ENCODE peak calls at places on chromosomes 1 and 21, in seven cellular contexts. I, T, F, J, Q, P and K are unnamed samples.

GRCh38 chr1:216960716-216961115 is 237.5 kb upstream of the ESRRG start:
- DNase-seq in I (no peak), T (no peak), F (no peak), J (no peak), Q (no peak), P (no peak), K (peak)

GRCh38 chr1:63323866-63324778 is 1.8 kb downstream of the FOXD3 start:
- DNase-seq in I (no peak), T (no peak), F (no peak), J (no peak), Q (no peak), P (no peak), K (no peak)

GRCh38 chr21:31351438-31351837 is 7.4 kb upstream of the TIAM1 start:
- DNase-seq in I (no peak), T (no peak), F (no peak), J (no peak), Q (no peak), P (no peak), K (peak)

GRCh38 chr1:61956012-61956645 is 213.8 kb downstream of the PATJ start:
- DNase-seq in I (no peak), T (no peak), F (no peak), J (no peak), Q (no peak), P (no peak), K (no peak)

GRCh38 chr1:116228501-116228900 is 117.3 kb downstream of the MAB21L3 start:
- DNase-seq in I (no peak), T (no peak), F (no peak), J (no peak), Q (no peak), P (no peak), K (no peak)

GRCh38 chr21:45078877-45079281 is 4.5 kb downstream of the ADARB1 start:
- DNase-seq in I (no peak), T (no peak), F (no peak), J (no peak), Q (peak), P (peak), K (peak)

GRCh38 chr1:175481126-175482071 is 262.0 kb downstream of the TNR start:
- DNase-seq in I (no peak), T (no peak), F (no peak), J (no peak), Q (no peak), P (peak), K (peak)

GRCh38 chr1:108692724-108693655 is 880 bp downstream of the PRPF38B start:
- DNase-seq in I (peak), T (peak), F (no peak), J (peak), Q (peak), P (peak), K (peak)

GRCh38 chr1:9309991-9310390 is 17.3 kb downstream of the SPSB1 start:
- DNase-seq in I (no peak), T (no peak), F (no peak), J (no peak), Q (no peak), P (no peak), K (no peak)

GRCh38 chr1:11842154-11843041 is 5.2 kb downstream of the NPPA start:
- DNase-seq in I (no peak), T (no peak), F (no peak), J (no peak), Q (no peak), P (peak), K (no peak)

GRCh38 chr1:179007233-179007632 is 18.5 kb upstream of the FAM20B start:
- DNase-seq in I (no peak), T (no peak), F (no peak), J (no peak), Q (no peak), P (no peak), K (peak)

GRCh38 chr1:170461762-170462384 is 70.1 kb upstream of the GORAB start:
- DNase-seq in I (no peak), T (peak), F (peak), J (no peak), Q (no peak), P (peak), K (peak)

GRCh38 chr1:116666747-116667576 is 571 bp downstream of the IGSF3 start:
- DNase-seq in I (no peak), T (no peak), F (no peak), J (no peak), Q (no peak), P (no peak), K (peak)

GRCh38 chr1:162678439-162678838 is 46.2 kb downstream of the DDR2 start:
- DNase-seq in I (no peak), T (no peak), F (no peak), J (no peak), Q (no peak), P (no peak), K (peak)

GRCh38 chr1:167081594-167081993 is 8.6 kb downstream of the GPA33 start:
- DNase-seq in I (no peak), T (no peak), F (no peak), J (no peak), Q (no peak), P (no peak), K (no peak)

GRCh38 chr1:218414060-218414728 is 69.1 kb downstream of the TGFB2 start:
- DNase-seq in I (no peak), T (no peak), F (no peak), J (no peak), Q (no peak), P (no peak), K (no peak)

GRCh38 chr21:39127506-39127905 is 55.7 kb downstream of the PSMG1 start:
- DNase-seq in I (no peak), T (no peak), F (no peak), J (no peak), Q (no peak), P (no peak), K (no peak)

GRCh38 chr1:11802616-11802972 is 3.2 kb downstream of the MTHFR start:
- DNase-seq in I (no peak), T (no peak), F (no peak), J (no peak), Q (no peak), P (no peak), K (peak)

GRCh38 chr1:248691567-248692155 is 10.9 kb downstream of the OR14I1 start:
- DNase-seq in I (no peak), T (no peak), F (no peak), J (no peak), Q (no peak), P (no peak), K (no peak)

GRCh38 chr1:203672354-203672753 is 45.7 kb downstream of the ATP2B4 start:
- DNase-seq in I (no peak), T (peak), F (no peak), J (peak), Q (no peak), P (no peak), K (peak)

GRCh38 chr1:203671808-203672207 is 45.2 kb downstream of the ATP2B4 start:
- DNase-seq in I (no peak), T (no peak), F (no peak), J (no peak), Q (no peak), P (peak), K (no peak)

GRCh38 chr1:203675596-203676347 is 49.1 kb downstream of the ATP2B4 start:
- DNase-seq in I (peak), T (no peak), F (no peak), J (peak), Q (peak), P (peak), K (no peak)

GRCh38 chr1:203676455-203676854 is 49.8 kb downstream of the ATP2B4 start:
- DNase-seq in I (no peak), T (no peak), F (no peak), J (no peak), Q (no peak), P (no peak), K (no peak)

DNA sequence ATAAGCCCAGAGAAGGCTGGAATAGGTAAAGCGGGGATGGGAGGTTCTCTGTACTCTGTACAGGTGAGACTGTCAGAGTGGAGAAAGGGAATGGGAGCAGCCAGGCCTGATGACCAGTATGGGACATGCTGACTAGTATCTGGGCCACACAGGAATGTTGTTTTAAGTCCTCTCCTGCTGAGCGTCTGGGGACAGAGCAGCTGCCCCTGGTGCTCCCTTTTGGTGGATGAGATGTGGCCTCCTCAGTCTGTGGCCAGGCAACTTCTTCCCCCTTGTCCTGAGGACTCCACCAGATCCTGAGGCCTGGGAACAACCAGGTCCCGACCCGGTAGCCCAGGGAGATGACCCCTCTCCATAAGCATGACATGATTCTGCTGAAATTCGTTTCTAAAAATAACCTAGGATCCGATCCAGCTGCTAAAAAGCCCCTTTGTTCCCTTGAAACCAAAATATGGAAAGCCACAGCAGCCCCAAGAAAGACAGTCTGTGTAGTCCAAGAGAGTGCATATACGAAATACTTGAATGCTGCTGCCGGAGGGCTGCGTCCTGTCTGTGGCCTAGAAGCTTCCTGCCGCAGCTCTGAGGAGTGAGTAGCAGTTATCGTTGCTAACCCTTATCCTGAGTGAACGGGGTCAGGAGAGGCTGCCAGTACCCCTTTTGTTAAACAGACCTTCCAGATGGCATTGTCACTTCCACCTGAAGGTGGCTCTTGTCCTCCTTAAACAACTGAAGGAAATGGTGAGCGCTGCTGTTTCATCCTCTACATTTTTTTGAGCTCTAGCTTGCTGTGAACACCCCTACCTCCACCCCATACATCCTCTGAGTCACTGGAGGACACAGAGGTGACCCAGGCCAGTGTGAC is 47.1 kb downstream of the ATP2B4 start:
- DNase-seq in I (peak), T (peak), F (peak), J (no peak), Q (peak), P (peak), K (peak)
- H3K4me3 ChIP-seq in I (no peak), T (no peak), F (no peak), J (no peak), Q (no peak), P (peak), K (no peak)

GRCh38 chr1:3171761-3172160 is 102.8 kb downstream of the PRDM16 start:
- DNase-seq in I (no peak), T (no peak), F (no peak), J (no peak), Q (no peak), P (no peak), K (no peak)

GRCh38 chr1:3168678-3169077 is 99.7 kb downstream of the PRDM16 start:
- DNase-seq in I (peak), T (peak), F (no peak), J (peak), Q (no peak), P (no peak), K (no peak)

GRCh38 chr1:3172431-3173112 is 103.6 kb downstream of the PRDM16 start:
- DNase-seq in I (no peak), T (no peak), F (no peak), J (no peak), Q (no peak), P (no peak), K (no peak)

GRCh38 chr1:3169621-3170356 is 100.8 kb downstream of the PRDM16 start:
- DNase-seq in I (no peak), T (no peak), F (no peak), J (no peak), Q (no peak), P (no peak), K (no peak)

GRCh38 chr1:3170566-3171453 is 101.8 kb downstream of the PRDM16 start:
- DNase-seq in I (peak), T (peak), F (no peak), J (peak), Q (no peak), P (no peak), K (peak)
- H3K4me3 ChIP-seq in I (no peak), T (peak), F (no peak), J (peak), Q (no peak), P (no peak), K (no peak)

DNA sequence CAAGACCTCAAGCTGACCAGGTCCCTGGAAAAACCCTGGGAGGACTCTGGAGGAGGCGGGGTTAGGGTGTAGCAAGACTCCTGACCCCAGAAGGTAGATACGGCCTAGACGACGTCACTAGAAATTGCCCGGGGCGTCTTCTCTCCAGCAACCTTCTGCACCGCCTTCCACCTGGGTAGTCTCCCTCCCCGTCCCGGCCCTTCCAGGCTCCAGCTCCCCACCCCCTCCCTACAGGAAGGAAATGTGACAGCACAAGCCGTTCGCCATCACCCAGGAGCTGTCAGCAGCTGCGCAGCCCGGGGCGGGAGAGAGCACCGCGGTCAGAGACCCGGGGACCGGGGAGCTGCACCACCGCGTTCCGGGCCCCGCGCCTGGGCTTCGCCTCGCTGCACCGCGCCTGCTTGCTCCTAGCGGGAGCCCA is 20.0 kb downstream of the SERTAD4 start:
- DNase-seq in I (peak), T (peak), F (no peak), J (no peak), Q (no peak), P (no peak), K (no peak)
- H3K4me3 ChIP-seq in I (no peak), T (peak), F (no peak), J (no peak), Q (no peak), P (peak), K (no peak)

GRCh38 chr21:33968998-33969353 is 53.4 kb upstream of the ATP5PO start:
- DNase-seq in I (no peak), T (no peak), F (no peak), J (no peak), Q (no peak), P (no peak), K (peak)
- H3K4me3 ChIP-seq in I (no peak), T (no peak), F (no peak), J (no peak), Q (no peak), P (no peak), K (no peak)

GRCh38 chr1:34850382-34850781 is 9.2 kb downstream of the SMIM12 start:
- DNase-seq in I (no peak), T (no peak), F (no peak), J (no peak), Q (no peak), P (no peak), K (no peak)
- H3K4me3 ChIP-seq in I (no peak), T (no peak), F (no peak), J (no peak), Q (no peak), P (no peak), K (no peak)

DNA sequence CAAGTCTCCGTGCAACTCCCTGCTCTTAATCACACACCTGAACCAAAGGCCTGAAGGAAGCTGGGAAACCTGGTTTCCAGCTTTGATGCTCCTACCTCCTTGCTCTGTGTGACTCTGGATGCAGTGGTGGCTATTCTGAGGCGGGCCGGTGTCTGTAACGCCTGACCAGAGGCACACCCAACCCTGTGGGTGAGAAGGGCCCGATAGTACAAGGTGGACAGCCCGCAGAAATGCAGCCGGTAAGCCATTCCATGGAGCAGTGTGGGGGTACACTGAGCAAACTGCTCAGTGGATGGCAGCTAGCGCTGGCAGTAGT is 36.1 kb downstream of the AHDC1 start:
- DNase-seq in I (no peak), T (no peak), F (no peak), J (peak), Q (no peak), P (no peak), K (no peak)
- H3K4me3 ChIP-seq in I (no peak), T (peak), F (no peak), J (no peak), Q (peak), P (peak), K (no peak)

GRCh38 chr1:156002182-156002911 is 18.4 kb downstream of the SSR2 start:
- DNase-seq in I (peak), T (no peak), F (no peak), J (no peak), Q (no peak), P (no peak), K (no peak)
- H3K4me3 ChIP-seq in I (no peak), T (peak), F (no peak), J (no peak), Q (no peak), P (no peak), K (no peak)